ENCODE peak calls at places on chromosome 14, in nine cellular contexts. O is body of pancreas, D is fibroblast of lung, K is GM20000, U is astrocyte of the cerebellum, M is esophagus squamous epithelium, Q is WTC11, N is fibroblast of the aortic adventitia, T is prostate gland. J is an unnamed sample.

GRCh38 chr14:31746326-31746725 is 185.1 kb downstream of the NUBPL start:
- DNase-seq in D (no peak), M (no peak), T (no peak), U (no peak), O (no peak), Q (no peak), K (no peak), N (no peak), J (no peak)

GRCh38 chr14:57418999-57419398 is 28.6 kb downstream of the NAA30 start:
- DNase-seq in K (no peak), D (no peak), U (no peak), M (no peak), Q (no peak), N (no peak), T (no peak), O (no peak), J (no peak)

GRCh38 chr14:55302770-55303472 is 31.7 kb downstream of the FBXO34 start:
- DNase-seq in O (no peak), T (no peak), D (no peak), U (no peak), N (peak), K (no peak), M (no peak), Q (no peak), J (no peak)

GRCh38 chr14:90599748-90600507 is 203.1 kb downstream of the CALM1 start:
- DNase-seq in T (peak), K (no peak), U (no peak), O (no peak), D (peak), Q (no peak), N (peak), M (no peak), J (peak)

GRCh38 chr14:76820700-76821099 is 5.5 kb upstream of the LRRC74A start:
- DNase-seq in Q (no peak), N (no peak), T (no peak), M (no peak), U (no peak), O (no peak), K (no peak), D (no peak), J (no peak)

GRCh38 chr14:69346710-69347109 is 51.4 kb downstream of the ERH start:
- DNase-seq in O (peak), N (no peak), Q (peak), U (no peak), T (no peak), M (no peak), K (peak), D (peak), J (peak)

GRCh38 chr14:88868558-88869159 is 44.2 kb downstream of the TTC8 start:
- DNase-seq in D (peak), T (peak), N (peak), Q (no peak), O (no peak), K (peak), M (no peak), U (peak), J (no peak)

GRCh38 chr14:45891417-45892080 is 638.5 kb upstream of the MIS18BP1 start:
- DNase-seq in M (no peak), O (no peak), T (peak), N (no peak), U (no peak), K (no peak), Q (peak), D (no peak), J (no peak)

GRCh38 chr14:101502761-101503392 is 58.4 kb upstream of the DIO3 start:
- DNase-seq in N (no peak), O (peak), Q (no peak), T (no peak), D (no peak), M (no peak), K (no peak), U (no peak), J (no peak)

GRCh38 chr14:103847954-103848719 is 762 bp upstream of the PPP1R13B start:
- DNase-seq in K (no peak), O (peak), M (no peak), U (no peak), N (no peak), D (no peak), T (no peak), Q (peak), J (no peak)

GRCh38 chr14:92789457-92790089 is 4.5 kb upstream of the GOLGA5 start:
- DNase-seq in K (no peak), O (no peak), D (no peak), M (no peak), U (no peak), T (no peak), N (no peak), Q (no peak), J (no peak)

GRCh38 chr14:103001226-103001625 is 56.1 kb downstream of the CDC42BPB start:
- DNase-seq in O (no peak), N (no peak), M (no peak), D (no peak), U (no peak), T (no peak), K (no peak), Q (no peak), J (no peak)

GRCh38 chr14:24329736-24330135 is 5.1 kb downstream of the ADCY4 start:
- DNase-seq in T (no peak), M (no peak), Q (no peak), K (no peak), O (peak), D (no peak), U (no peak), N (no peak), J (peak)

GRCh38 chr14:33567003-33567735 is 383.7 kb downstream of the EGLN3 start:
- DNase-seq in K (no peak), N (no peak), Q (no peak), D (no peak), O (no peak), U (no peak), T (no peak), M (no peak), J (no peak)

GRCh38 chr14:102511538-102511937 is 2.0 kb upstream of the ANKRD9 start:
- DNase-seq in M (no peak), T (no peak), Q (no peak), K (no peak), U (no peak), D (no peak), O (no peak), N (no peak), J (no peak)

GRCh38 chr14:71103662-71104484 is 196.6 kb downstream of the PCNX1 start:
- DNase-seq in N (peak), D (peak), K (peak), Q (no peak), M (no peak), O (no peak), T (peak), U (peak), J (no peak)

GRCh38 chr14:81519200-81519998 is 14.3 kb downstream of the SEL1L start:
- DNase-seq in Q (no peak), N (no peak), T (no peak), U (no peak), M (no peak), K (peak), O (no peak), D (no peak), J (no peak)

GRCh38 chr14:79354336-79354735 is 857.0 kb downstream of the DIO2 start:
- DNase-seq in U (no peak), O (no peak), Q (no peak), K (no peak), D (no peak), T (no peak), M (no peak), N (no peak), J (no peak)

GRCh38 chr14:90499121-90499520 is 102.3 kb downstream of the CALM1 start:
- DNase-seq in N (no peak), U (no peak), M (no peak), O (no peak), Q (no peak), T (no peak), D (no peak), K (no peak), J (no peak)

GRCh38 chr14:99716850-99717681 is 33.0 kb downstream of the CYP46A1 start:
- DNase-seq in Q (no peak), U (no peak), K (no peak), D (no peak), T (no peak), M (no peak), O (no peak), N (no peak), J (no peak)

GRCh38 chr14:102900631-102901571 is 21.6 kb upstream of the AMN start:
- DNase-seq in M (no peak), O (no peak), U (no peak), D (no peak), N (no peak), T (no peak), Q (no peak), K (peak), J (peak)

GRCh38 chr14:106826833-106827369 is 1300.5 kb downstream of the TMEM121 start:
- DNase-seq in M (no peak), O (no peak), K (no peak), D (no peak), U (no peak), T (no peak), Q (no peak), N (no peak), J (no peak)

GRCh38 chr14:91839754-91840153 is 27.6 kb downstream of the TC2N start:
- DNase-seq in O (no peak), U (no peak), M (no peak), T (no peak), D (no peak), K (no peak), N (no peak), Q (no peak), J (peak)

GRCh38 chr14:100747021-100747586 is 20.4 kb downstream of the DLK1 start:
- DNase-seq in U (peak), M (no peak), D (peak), K (no peak), Q (no peak), O (peak), T (no peak), N (peak), J (no peak)

GRCh38 chr14:92987148-92987570 is 64.2 kb downstream of the CHGA start:
- DNase-seq in K (no peak), O (no peak), D (no peak), T (no peak), Q (no peak), M (no peak), U (no peak), N (no peak), J (no peak)

GRCh38 chr14:74737753-74738325 is 24.9 kb downstream of the FCF1 start:
- DNase-seq in D (peak), N (no peak), U (no peak), T (no peak), O (no peak), M (no peak), K (no peak), Q (no peak), J (peak)

GRCh38 chr14:74955229-74955999 is at the start of gene PGF:
- DNase-seq in O (peak), U (no peak), M (no peak), T (peak), K (peak), D (no peak), Q (peak), N (no peak), J (peak)

GRCh38 chr14:75401356-75401755 is 26.5 kb upstream of the JDP2 start:
- DNase-seq in D (peak), K (no peak), U (no peak), T (no peak), M (no peak), Q (peak), N (peak), O (no peak), J (no peak)

GRCh38 chr14:80955434-80955939 is at the start of gene TSHR:
- DNase-seq in Q (peak), D (no peak), T (no peak), M (no peak), O (peak), U (no peak), K (no peak), N (no peak), J (no peak)

GRCh38 chr14:56794088-56794556 is 16.2 kb downstream of the OTX2 start:
- DNase-seq in K (no peak), U (no peak), O (no peak), T (no peak), N (no peak), D (no peak), Q (peak), M (no peak), J (no peak)

GRCh38 chr14:103879570-103880333 is 32.4 kb upstream of the PPP1R13B start:
- DNase-seq in Q (peak), K (no peak), O (peak), N (no peak), T (peak), M (no peak), U (no peak), D (no peak), J (peak)

GRCh38 chr14:100389497-100390104 is 66.5 kb downstream of the SLC25A47 start:
- DNase-seq in N (no peak), T (peak), K (no peak), U (no peak), D (no peak), M (no peak), O (peak), Q (no peak), J (no peak)

GRCh38 chr14:33282811-33283210 is 344.1 kb downstream of the NPAS3 start:
- DNase-seq in Q (no peak), N (no peak), O (no peak), K (no peak), M (no peak), D (no peak), T (no peak), U (no peak), J (no peak)

GRCh38 chr14:77369280-77369679 is 7.6 kb downstream of the TMED8 start:
- DNase-seq in T (no peak), Q (no peak), M (no peak), K (no peak), D (no peak), U (no peak), O (no peak), N (no peak), J (no peak)

GRCh38 chr14:63448841-63449240 is 94.3 kb downstream of the PPP2R5E start:
- DNase-seq in U (no peak), T (no peak), M (no peak), O (no peak), K (no peak), Q (no peak), N (no peak), D (no peak), J (no peak)

GRCh38 chr14:101066826-101067508 is 163.4 kb upstream of the RTL1 start:
- DNase-seq in U (no peak), N (no peak), M (no peak), T (no peak), K (no peak), Q (peak), D (no peak), O (no peak), J (no peak)

GRCh38 chr14:92568621-92569479 is 55.3 kb downstream of the RIN3 start:
- DNase-seq in T (no peak), K (peak), U (no peak), O (no peak), N (no peak), Q (no peak), M (no peak), D (no peak), J (peak)

GRCh38 chr14:50520947-50521815 is 11.2 kb downstream of the MAP4K5 start:
- DNase-seq in U (peak), O (peak), T (no peak), Q (no peak), D (peak), K (peak), N (peak), M (no peak), J (peak)

DNA sequence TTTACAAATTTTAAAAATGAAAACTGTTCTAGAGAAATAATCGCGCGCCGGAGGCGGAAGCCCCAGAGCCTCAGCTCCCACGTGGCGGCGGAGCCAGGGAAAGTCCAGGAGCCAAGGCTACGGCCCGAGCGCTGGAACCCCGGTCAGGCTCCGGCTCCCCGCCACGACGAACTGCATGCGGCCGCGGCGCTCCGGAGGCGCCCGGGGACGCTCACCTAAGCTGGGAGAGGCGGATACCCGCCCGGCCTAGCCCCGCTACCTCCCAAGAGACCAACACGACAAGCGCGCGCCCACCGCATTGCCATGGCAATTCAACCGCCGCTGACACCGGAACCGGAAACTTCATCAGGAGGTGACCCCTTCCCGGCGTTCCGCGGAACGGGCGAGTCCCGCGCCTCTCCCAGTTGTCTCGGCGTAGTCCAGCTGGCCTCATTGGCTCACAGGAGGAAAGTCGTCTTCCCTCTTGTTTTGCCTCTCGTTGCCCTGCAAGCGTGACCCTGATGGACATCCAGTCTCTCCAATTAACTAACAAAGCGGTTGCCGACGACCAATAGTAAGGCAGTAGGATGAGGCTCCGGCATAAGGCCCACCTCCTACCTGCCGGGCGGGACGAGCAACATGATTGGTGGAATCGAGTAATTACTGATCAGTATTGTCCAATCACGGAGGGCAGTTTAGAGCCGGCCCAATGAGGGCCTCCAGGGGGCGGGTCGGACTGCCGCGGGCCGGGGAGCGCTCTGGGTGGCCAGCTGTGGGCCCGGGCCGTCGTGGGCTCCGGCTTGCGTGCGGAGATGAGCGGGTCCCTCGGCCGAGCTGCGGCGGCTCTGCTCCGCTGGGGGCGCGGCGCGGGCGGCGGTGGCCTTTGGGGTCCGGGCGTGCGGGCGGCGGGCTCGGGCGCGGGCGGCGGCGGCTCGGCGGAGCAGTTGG is at the start of gene GLRX5:
- DNase-seq in Q (peak), U (peak), O (peak), D (peak), T (peak), N (peak), M (peak), K (peak), J (peak)
- TF ChIP-seq CTCF in Q (no peak), U (no peak), O (no peak), D (no peak), T (peak), N (no peak), M (no peak), K (no peak), J (no peak)

GRCh38 chr14:105471823-105472495 is 2.7 kb upstream of the CRIP2 start:
- DNase-seq in M (no peak), D (no peak), N (no peak), Q (no peak), O (no peak), T (no peak), K (no peak), U (no peak), J (no peak)

GRCh38 chr14:105470163-105470811 is 4.3 kb upstream of the CRIP2 start:
- DNase-seq in T (no peak), N (no peak), D (no peak), M (no peak), Q (no peak), O (no peak), U (no peak), K (no peak), J (no peak)

GRCh38 chr14:105472496-105472991 is 2.1 kb upstream of the CRIP2 start:
- DNase-seq in M (no peak), K (no peak), U (no peak), T (no peak), N (no peak), D (no peak), O (peak), Q (no peak), J (no peak)

GRCh38 chr14:105469456-105470162 is 5.0 kb upstream of the CRIP2 start:
- DNase-seq in U (no peak), M (no peak), Q (no peak), T (no peak), O (peak), N (no peak), D (no peak), K (no peak), J (no peak)

GRCh38 chr14:105470812-105471771 is 3.5 kb upstream of the CRIP2 start:
- DNase-seq in N (no peak), O (no peak), K (no peak), M (no peak), Q (peak), T (no peak), U (no peak), D (no peak), J (no peak)
- TF ChIP-seq CTCF in N (no peak), O (no peak), K (no peak), M (no peak), Q (no peak), T (no peak), U (peak), D (no peak), J (no peak)

GRCh38 chr14:65102441-65103149 is at the start of gene MAX:
- DNase-seq in M (peak), Q (peak), T (peak), U (peak), N (peak), D (peak), O (peak), K (peak), J (peak)

GRCh38 chr14:65103150-65103760 is 938 bp upstream of the MAX start:
- DNase-seq in U (no peak), M (no peak), D (peak), Q (no peak), T (no peak), N (peak), K (no peak), O (peak), J (peak)

GRCh38 chr14:65101631-65102440 is 481 bp downstream of the MAX start:
- DNase-seq in Q (peak), K (no peak), N (no peak), O (peak), U (no peak), T (no peak), D (no peak), M (no peak), J (peak)

GRCh38 chr14:65098586-65098985 is 3.7 kb downstream of the MAX start:
- DNase-seq in O (no peak), T (no peak), N (peak), U (no peak), D (peak), M (no peak), Q (no peak), K (peak), J (no peak)

GRCh38 chr14:65100905-65101541 is 1.3 kb downstream of the MAX start:
- DNase-seq in U (no peak), T (no peak), N (peak), M (no peak), K (no peak), D (peak), Q (no peak), O (no peak), J (peak)
- TF ChIP-seq CTCF in U (no peak), T (no peak), N (no peak), M (no peak), K (no peak), D (no peak), Q (no peak), O (no peak), J (no peak)

GRCh38 chr14:95418858-95419257 is 97.6 kb downstream of the SYNE3 start:
- DNase-seq in T (no peak), U (no peak), K (no peak), M (no peak), D (no peak), N (no peak), O (no peak), Q (no peak), J (no peak)

GRCh38 chr14:95419569-95419968 is 96.9 kb downstream of the SYNE3 start:
- DNase-seq in Q (no peak), U (no peak), N (no peak), O (no peak), M (no peak), K (no peak), T (no peak), D (no peak), J (no peak)

GRCh38 chr14:95415993-95416392 is 96.3 kb upstream of the CLMN start:
- DNase-seq in T (no peak), O (no peak), D (no peak), Q (no peak), N (no peak), U (no peak), K (no peak), M (no peak), J (no peak)

GRCh38 chr14:95413289-95414215 is 93.8 kb upstream of the CLMN start:
- DNase-seq in U (no peak), Q (no peak), M (no peak), T (no peak), K (no peak), O (no peak), N (no peak), D (no peak), J (no peak)

GRCh38 chr14:95417492-95417891 is 97.8 kb upstream of the CLMN start:
- DNase-seq in O (no peak), N (no peak), U (no peak), M (no peak), D (no peak), Q (no peak), K (no peak), T (no peak), J (no peak)
- TF ChIP-seq CTCF in O (no peak), N (no peak), U (no peak), M (no peak), D (no peak), Q (no peak), K (no peak), T (no peak), J (no peak)

GRCh38 chr14:27553820-27554219 is 956.0 kb upstream of the NOVA1 start:
- DNase-seq in Q (no peak), O (no peak), D (peak), K (no peak), T (no peak), U (no peak), M (no peak), N (no peak), J (no peak)
- TF ChIP-seq CTCF in Q (no peak), O (no peak), D (no peak), K (no peak), T (no peak), U (peak), M (no peak), N (no peak), J (no peak)